ENCODE peak calls at places on chromosomes 13 and 19, in four cellular contexts. One of them, this sample, is unnamed.
A peak's percentile ranks its signal among the peaks of the same experiment; 100 is the strongest.

GRCh38 chr13:60226507-60226906 is 62.8 kb upstream of the DIAPH3 start:
- DNase-seq in heart left ventricle: no peak
- DNase-seq in transverse colon: peak; percentile 13
- DNase-seq in tibial artery: no peak
- DNase-seq in this sample: peak; percentile 7

GRCh38 chr13:101514695-101515275 is 62.3 kb downstream of the ITGBL1 start:
- DNase-seq in heart left ventricle: peak; percentile 13
- DNase-seq in transverse colon: no peak
- DNase-seq in tibial artery: no peak
- DNase-seq in this sample: peak; percentile 61

GRCh38 chr13:63614874-63615612 is 2199.4 kb upstream of the PCDH20 start:
- DNase-seq in heart left ventricle: no peak
- DNase-seq in transverse colon: no peak
- DNase-seq in tibial artery: no peak
- DNase-seq in this sample: no peak

GRCh38 chr13:84607614-84608013 is 725.3 kb upstream of the SLITRK1 start:
- DNase-seq in heart left ventricle: peak; percentile 7
- DNase-seq in transverse colon: no peak
- DNase-seq in tibial artery: no peak
- DNase-seq in this sample: peak; percentile 73

GRCh38 chr19:28465317-28466086 is 747.4 kb downstream of the UQCRFS1 start:
- DNase-seq in heart left ventricle: no peak
- DNase-seq in transverse colon: no peak
- DNase-seq in tibial artery: no peak
- DNase-seq in this sample: peak; percentile 17

GRCh38 chr13:114038211-114038613 is 64.3 kb upstream of the C13orf46 start:
- DNase-seq in heart left ventricle: no peak
- DNase-seq in transverse colon: no peak
- DNase-seq in tibial artery: no peak
- DNase-seq in this sample: no peak

GRCh38 chr13:43044720-43045301 is 21.4 kb downstream of the DNAJC15 start:
- DNase-seq in heart left ventricle: no peak
- DNase-seq in transverse colon: no peak
- DNase-seq in tibial artery: no peak
- DNase-seq in this sample: no peak

GRCh38 chr13:29479716-29480492 is 115.6 kb downstream of the SLC7A1 start:
- DNase-seq in heart left ventricle: no peak
- DNase-seq in transverse colon: no peak
- DNase-seq in tibial artery: no peak
- DNase-seq in this sample: no peak

GRCh38 chr19:30340724-30341595 is 31.2 kb upstream of the ZNF536 start:
- DNase-seq in heart left ventricle: no peak
- DNase-seq in transverse colon: no peak
- DNase-seq in tibial artery: no peak
- DNase-seq in this sample: no peak

GRCh38 chr19:49553451-49554271 is 25.9 kb downstream of the RCN3 start:
- DNase-seq in heart left ventricle: no peak
- DNase-seq in transverse colon: peak; percentile 70
- DNase-seq in tibial artery: no peak
- DNase-seq in this sample: peak; percentile 97

GRCh38 chr13:35470671-35471465 is 5.6 kb downstream of the MAB21L1 start:
- DNase-seq in heart left ventricle: peak; percentile 49
- DNase-seq in transverse colon: peak; percentile 9
- DNase-seq in tibial artery: peak; percentile 73
- DNase-seq in this sample: no peak

GRCh38 chr13:59547950-59548349 is 615.8 kb downstream of the DIAPH3 start:
- DNase-seq in heart left ventricle: no peak
- DNase-seq in transverse colon: no peak
- DNase-seq in tibial artery: no peak
- DNase-seq in this sample: no peak

GRCh38 chr19:48683349-48683748 is 10.5 kb upstream of the NTN5 start:
- DNase-seq in heart left ventricle: peak; percentile 58
- DNase-seq in transverse colon: no peak
- DNase-seq in tibial artery: no peak
- DNase-seq in this sample: peak; percentile 19

GRCh38 chr13:64553411-64554129 is 2676.6 kb downstream of the PCDH9 start:
- DNase-seq in heart left ventricle: no peak
- DNase-seq in transverse colon: no peak
- DNase-seq in tibial artery: no peak
- DNase-seq in this sample: peak; percentile 65

GRCh38 chr19:55809381-55810058 is 22.3 kb downstream of the NLRP11 start:
- DNase-seq in heart left ventricle: peak; percentile 12
- DNase-seq in transverse colon: peak; percentile 71
- DNase-seq in tibial artery: no peak
- DNase-seq in this sample: peak; percentile 17

GRCh38 chr13:40402931-40403412 is 263.5 kb downstream of the FOXO1 start:
- DNase-seq in heart left ventricle: no peak
- DNase-seq in transverse colon: no peak
- DNase-seq in tibial artery: no peak
- DNase-seq in this sample: peak; percentile 25

GRCh38 chr13:40963927-40964326 is 55.2 kb downstream of the ELF1 start:
- DNase-seq in heart left ventricle: no peak
- DNase-seq in transverse colon: no peak
- DNase-seq in tibial artery: no peak
- DNase-seq in this sample: peak; percentile 88

GRCh38 chr19:14408641-14409120 is 10.5 kb downstream of the DDX39A start:
- DNase-seq in heart left ventricle: no peak
- DNase-seq in transverse colon: no peak
- DNase-seq in tibial artery: no peak
- DNase-seq in this sample: no peak

GRCh38 chr19:50427997-50428425 is 4.7 kb upstream of the MYBPC2 start:
- DNase-seq in heart left ventricle: peak; percentile 82
- DNase-seq in transverse colon: peak; percentile 81
- DNase-seq in tibial artery: peak; percentile 90
- DNase-seq in this sample: peak; percentile 30

GRCh38 chr13:63156816-63157215 is 1741.2 kb upstream of the PCDH20 start:
- DNase-seq in heart left ventricle: no peak
- DNase-seq in transverse colon: no peak
- DNase-seq in tibial artery: no peak
- DNase-seq in this sample: no peak

GRCh38 chr13:45280751-45281634 is 60.0 kb downstream of the TPT1 start:
- DNase-seq in heart left ventricle: peak; percentile 53
- DNase-seq in transverse colon: peak; percentile 83
- DNase-seq in tibial artery: peak; percentile 74
- DNase-seq in this sample: peak; percentile 83

GRCh38 chr13:49241296-49241695 is 6.4 kb upstream of the CDADC1 start:
- DNase-seq in heart left ventricle: no peak
- DNase-seq in transverse colon: no peak
- DNase-seq in tibial artery: no peak
- DNase-seq in this sample: no peak

GRCh38 chr13:49238621-49239020 is 9.1 kb upstream of the CDADC1 start:
- DNase-seq in heart left ventricle: no peak
- DNase-seq in transverse colon: no peak
- DNase-seq in tibial artery: no peak
- DNase-seq in this sample: no peak

GRCh38 chr13:49235856-49236431 is 11.8 kb upstream of the CDADC1 start:
- DNase-seq in heart left ventricle: no peak
- DNase-seq in transverse colon: no peak
- DNase-seq in tibial artery: no peak
- DNase-seq in this sample: no peak

GRCh38 chr13:49234741-49235140 is 13.0 kb upstream of the CDADC1 start:
- DNase-seq in heart left ventricle: no peak
- DNase-seq in transverse colon: no peak
- DNase-seq in tibial artery: no peak
- DNase-seq in this sample: no peak

GRCh38 chr13:49240017-49240416 is 7.7 kb upstream of the CDADC1 start:
- DNase-seq in heart left ventricle: no peak
- DNase-seq in transverse colon: no peak
- DNase-seq in tibial artery: no peak
- DNase-seq in this sample: peak; percentile 50
- TF ChIP-seq CTCF in heart left ventricle: peak; percentile 39
- TF ChIP-seq CTCF in transverse colon: peak; percentile 36
- TF ChIP-seq CTCF in tibial artery: peak; percentile 15
- TF ChIP-seq CTCF in this sample: peak; percentile 56

DNA sequence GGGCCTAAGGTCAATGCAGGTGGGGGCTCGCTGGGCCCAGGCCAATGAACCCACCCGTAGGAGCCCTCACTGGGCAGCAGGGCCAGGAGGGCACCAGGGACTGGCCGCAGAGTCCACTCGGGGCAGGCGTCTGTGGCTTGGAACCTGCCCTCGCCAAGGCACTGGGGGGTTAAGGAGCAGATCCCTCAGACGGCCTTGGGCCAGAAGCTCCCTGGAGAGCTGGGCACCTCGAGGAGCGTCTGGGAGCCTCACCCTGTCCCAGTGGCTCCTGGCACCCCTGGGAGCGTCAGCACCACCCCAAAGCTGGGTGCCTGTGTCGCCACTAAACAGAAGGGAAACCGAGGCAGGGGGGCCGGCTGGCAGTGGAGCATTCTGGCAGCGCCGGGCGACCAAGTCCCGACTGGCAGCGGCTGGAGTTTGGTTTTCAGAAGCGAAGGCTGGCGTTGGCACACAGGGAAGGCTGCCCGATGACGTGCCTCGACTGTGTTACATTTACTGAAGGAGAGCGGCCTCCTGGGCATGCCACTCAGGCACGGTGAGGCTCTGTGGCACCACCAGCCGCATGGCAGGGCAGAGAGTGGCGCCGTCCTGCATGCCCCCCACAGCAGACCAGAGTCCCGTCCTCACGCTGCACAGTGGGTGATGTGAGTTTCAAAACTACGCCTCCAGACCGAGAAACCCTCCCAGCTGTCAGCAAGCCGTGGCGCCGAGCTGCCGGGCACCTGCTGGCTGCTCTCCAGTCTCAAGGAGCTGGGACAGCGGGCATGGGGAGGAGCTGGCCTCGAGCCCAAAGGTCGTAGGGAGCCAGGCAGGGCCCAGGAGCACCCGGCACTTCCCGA is 9.2 kb upstream of the MEX3D start:
- DNase-seq in heart left ventricle: no peak
- DNase-seq in transverse colon: no peak
- DNase-seq in tibial artery: no peak
- DNase-seq in this sample: no peak
- H3K36me3 ChIP-seq in heart left ventricle: peaks cover 52% of the 10 kb centered on the region
- H3K36me3 ChIP-seq in transverse colon: peaks cover 18% of the 10 kb centered on the region
- H3K36me3 ChIP-seq in tibial artery: peaks cover 51% of the 10 kb centered on the region
- H3K36me3 ChIP-seq in this sample: peaks cover 22% of the 10 kb centered on the region

GRCh38 chr19:51593138-51593890 is 22.2 kb downstream of the ZNF175 start:
- DNase-seq in heart left ventricle: no peak
- DNase-seq in transverse colon: no peak
- DNase-seq in tibial artery: no peak
- DNase-seq in this sample: peak; percentile 18

GRCh38 chr19:51593969-51594773 is 23.1 kb downstream of the ZNF175 start:
- DNase-seq in heart left ventricle: peak; percentile 98
- DNase-seq in transverse colon: peak; percentile 99
- DNase-seq in tibial artery: peak; percentile 99
- DNase-seq in this sample: peak; percentile 92

GRCh38 chr19:51595776-51596175 is 24.7 kb downstream of the ZNF175 start:
- DNase-seq in heart left ventricle: no peak
- DNase-seq in transverse colon: no peak
- DNase-seq in tibial artery: no peak
- DNase-seq in this sample: no peak

GRCh38 chr19:51594774-51595109 is 23.7 kb downstream of the ZNF175 start:
- DNase-seq in heart left ventricle: no peak
- DNase-seq in transverse colon: no peak
- DNase-seq in tibial artery: no peak
- DNase-seq in this sample: no peak

DNA sequence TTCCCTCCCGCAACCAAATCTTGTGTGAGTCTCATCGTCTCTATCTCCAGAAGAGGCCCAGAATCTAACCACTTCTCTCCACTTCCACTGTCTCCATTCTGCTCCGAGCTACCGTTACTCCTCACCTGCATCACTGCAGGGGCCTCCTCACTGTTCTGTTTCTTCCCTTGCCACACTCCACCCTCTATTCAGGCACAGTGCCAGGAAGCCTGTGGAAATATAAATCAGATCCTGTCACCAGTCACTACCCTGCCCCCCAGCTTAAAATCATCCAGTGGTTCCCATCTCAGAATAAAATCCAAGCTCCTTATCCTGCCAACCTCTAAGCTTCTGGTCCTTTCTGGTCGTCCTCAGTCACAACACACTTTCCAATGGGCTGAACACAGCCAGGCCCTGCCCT is 24.1 kb downstream of the ZNF175 start:
- DNase-seq in heart left ventricle: no peak
- DNase-seq in transverse colon: no peak
- DNase-seq in tibial artery: no peak
- DNase-seq in this sample: no peak
- H3K4me3 ChIP-seq in heart left ventricle: no peak overlapping the region
- H3K4me3 ChIP-seq in transverse colon: no peak overlapping the region
- H3K4me3 ChIP-seq in tibial artery: no peak overlapping the region
- H3K4me3 ChIP-seq in this sample: no peak overlapping the region

GRCh38 chr19:38868551-38868950 is 9.5 kb downstream of the RINL start:
- DNase-seq in heart left ventricle: no peak
- DNase-seq in transverse colon: no peak
- DNase-seq in tibial artery: no peak
- DNase-seq in this sample: no peak

GRCh38 chr19:38870612-38871011 is 7.5 kb downstream of the RINL start:
- DNase-seq in heart left ventricle: no peak
- DNase-seq in transverse colon: no peak
- DNase-seq in tibial artery: no peak
- DNase-seq in this sample: no peak

GRCh38 chr19:38867176-38867780 is 10.8 kb downstream of the RINL start:
- DNase-seq in heart left ventricle: no peak
- DNase-seq in transverse colon: no peak
- DNase-seq in tibial artery: no peak
- DNase-seq in this sample: no peak

GRCh38 chr19:38869160-38869835 is 8.8 kb downstream of the RINL start:
- DNase-seq in heart left ventricle: no peak
- DNase-seq in transverse colon: peak; percentile 57
- DNase-seq in tibial artery: no peak
- DNase-seq in this sample: no peak

DNA sequence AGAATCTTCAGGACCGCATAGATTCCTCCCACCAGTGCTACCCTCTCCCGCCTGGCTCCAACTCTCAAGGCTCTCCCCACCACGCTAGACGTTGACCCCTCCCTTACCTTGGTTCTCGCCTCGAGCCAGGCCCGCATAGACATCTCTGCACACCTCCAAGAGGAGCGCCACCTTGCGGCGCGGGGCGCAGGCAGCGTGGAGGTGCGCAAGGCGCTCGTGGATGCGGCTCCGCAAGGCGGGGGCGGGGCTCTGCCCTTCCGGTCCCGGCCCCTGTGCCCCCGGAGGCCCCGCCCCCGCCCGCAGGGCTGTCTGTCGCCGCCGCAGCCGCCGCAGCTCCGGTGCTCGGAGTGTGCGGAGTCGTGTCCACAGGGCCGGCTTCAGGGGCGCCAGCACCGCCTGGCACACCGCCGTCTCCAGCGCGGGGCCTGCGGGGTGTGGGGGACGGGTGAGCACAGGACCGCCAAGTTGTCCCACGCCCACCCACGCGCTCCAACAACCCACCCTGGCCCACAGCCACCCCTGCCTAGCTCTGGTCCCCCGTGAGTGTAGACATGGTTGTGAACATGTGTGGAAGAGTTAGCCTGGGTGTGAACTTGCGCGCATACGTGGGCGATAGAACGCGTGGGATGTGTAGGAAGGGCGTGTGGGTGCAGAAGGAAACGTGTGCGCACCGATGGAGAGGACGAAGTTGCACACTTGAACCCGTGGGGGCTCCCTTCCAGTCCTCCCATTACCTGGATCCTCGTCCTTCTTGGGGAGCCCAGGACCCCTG is 8.1 kb downstream of the RINL start:
- DNase-seq in heart left ventricle: peak; percentile 85
- DNase-seq in transverse colon: peak; percentile 96
- DNase-seq in tibial artery: peak; percentile 87
- DNase-seq in this sample: peak; percentile 44
- TF ChIP-seq CTCF in heart left ventricle: peak; percentile 88
- TF ChIP-seq CTCF in transverse colon: peak; percentile 81
- TF ChIP-seq CTCF in tibial artery: peak; percentile 83
- TF ChIP-seq CTCF in this sample: peak; percentile 89

This sample was measured in bronchial epithelial cell.